ENCODE peak calls at places on chromosomes 7 and 10, in seven cellular contexts. F is pancreas; M is AG20443; O is astrocyte of the cerebellum; L is LoVo; B is GM04504; A is activated CD8-positive, alpha-beta T cell treated with anti-CD3 and anti-CD28 coated beads for 36 hours. Q is an unnamed sample.

GRCh38 chr7:29063872-29064271 is 82.5 kb downstream of the CPVL start:
- DNase-seq in F (no peak), M (no peak), O (no peak), L (no peak), B (no peak), A (no peak), Q (peak)

GRCh38 chr7:371119-371778 is 81.3 kb downstream of the FOXL3 start:
- DNase-seq in F (peak), M (no peak), O (no peak), L (peak), B (no peak), A (no peak), Q (no peak)

GRCh38 chr7:159125944-159126248 is 18.8 kb downstream of the VIPR2 start:
- DNase-seq in F (no peak), M (no peak), O (no peak), L (no peak), B (no peak), A (no peak), Q (no peak)

GRCh38 chr10:71424496-71425194 is 27.9 kb downstream of the CDH23 start:
- DNase-seq in F (no peak), M (no peak), O (no peak), L (no peak), B (no peak), A (no peak), Q (no peak)

GRCh38 chr7:131489196-131489595 is 67.2 kb downstream of the PODXL start:
- DNase-seq in F (no peak), M (no peak), O (no peak), L (no peak), B (no peak), A (no peak), Q (no peak)

GRCh38 chr7:33243319-33243881 is 114.0 kb downstream of the BBS9 start:
- DNase-seq in F (no peak), M (peak), O (peak), L (peak), B (no peak), A (no peak), Q (peak)

GRCh38 chr10:5461914-5462840 is 37.2 kb downstream of the CALML5 start:
- DNase-seq in F (no peak), M (no peak), O (no peak), L (no peak), B (no peak), A (no peak), Q (no peak)

GRCh38 chr10:6811153-6811552 is 231.1 kb upstream of the PRKCQ start:
- DNase-seq in F (no peak), M (peak), O (no peak), L (no peak), B (no peak), A (no peak), Q (no peak)

GRCh38 chr7:153061913-153062528 is 302.5 kb downstream of the ACTR3B start:
- DNase-seq in F (no peak), M (no peak), O (no peak), L (no peak), B (no peak), A (peak), Q (no peak)

GRCh38 chr7:73612598-73613269 is 11.6 kb downstream of the MLXIPL start:
- DNase-seq in F (peak), M (no peak), O (no peak), L (peak), B (no peak), A (peak), Q (peak)

GRCh38 chr7:28456037-28456436 is 43.7 kb downstream of the CREB5 start:
- DNase-seq in F (no peak), M (no peak), O (no peak), L (no peak), B (no peak), A (no peak), Q (no peak)

GRCh38 chr10:119391430-119392313 is 150.8 kb downstream of the RGS10 start:
- DNase-seq in F (no peak), M (peak), O (no peak), L (no peak), B (peak), A (no peak), Q (no peak)

GRCh38 chr10:79144341-79145173 is 75.8 kb downstream of the ZMIZ1 start:
- DNase-seq in F (no peak), M (no peak), O (no peak), L (no peak), B (no peak), A (no peak), Q (peak)

GRCh38 chr7:141014091-141014490 is 661 bp downstream of the MRPS33 start:
- DNase-seq in F (no peak), M (peak), O (peak), L (no peak), B (no peak), A (no peak), Q (peak)

GRCh38 chr7:64294701-64295420 is 18.9 kb upstream of the ZNF736 start:
- DNase-seq in F (no peak), M (no peak), O (no peak), L (no peak), B (no peak), A (no peak), Q (no peak)

GRCh38 chr7:106071356-106071998 is 40.6 kb downstream of the SYPL1 start:
- DNase-seq in F (no peak), M (no peak), O (no peak), L (peak), B (no peak), A (peak), Q (no peak)

GRCh38 chr7:88377421-88377820 is 70.7 kb upstream of the STEAP4 start:
- DNase-seq in F (no peak), M (no peak), O (no peak), L (peak), B (no peak), A (no peak), Q (peak)

GRCh38 chr7:22728416-22729029 is 1.5 kb downstream of the IL6 start:
- DNase-seq in F (no peak), M (peak), O (peak), L (peak), B (no peak), A (no peak), Q (peak)

GRCh38 chr10:78905940-78906308 is 162.8 kb upstream of the ZMIZ1 start:
- DNase-seq in F (no peak), M (no peak), O (no peak), L (no peak), B (no peak), A (no peak), Q (no peak)

GRCh38 chr10:129057856-129058663 is 409.0 kb upstream of the MGMT start:
- DNase-seq in F (no peak), M (no peak), O (no peak), L (no peak), B (no peak), A (peak), Q (no peak)

GRCh38 chr10:79413196-79413595 is 32.2 kb downstream of the ZCCHC24 start:
- DNase-seq in F (no peak), M (peak), O (no peak), L (no peak), B (no peak), A (peak), Q (peak)

GRCh38 chr10:76282122-76283030 is 851.0 kb downstream of the LRMDA start:
- DNase-seq in F (peak), M (no peak), O (no peak), L (no peak), B (no peak), A (no peak), Q (no peak)

GRCh38 chr7:151202836-151203235 is 7.5 kb downstream of the H2BK1 start:
- DNase-seq in F (no peak), M (no peak), O (no peak), L (no peak), B (no peak), A (no peak), Q (no peak)

GRCh38 chr7:132049462-132050304 is 493.3 kb upstream of the PODXL start:
- DNase-seq in F (no peak), M (peak), O (no peak), L (peak), B (no peak), A (peak), Q (peak)

GRCh38 chr7:35003679-35004278 is 33.5 kb downstream of the DPY19L1 start:
- DNase-seq in F (peak), M (peak), O (peak), L (peak), B (peak), A (no peak), Q (peak)

GRCh38 chr7:24860611-24861010 is 103.3 kb upstream of the GSDME start:
- DNase-seq in F (no peak), M (no peak), O (no peak), L (no peak), B (no peak), A (no peak), Q (no peak)

GRCh38 chr7:105473163-105473562 is 48.9 kb downstream of the PUS7 start:
- DNase-seq in F (no peak), M (no peak), O (peak), L (no peak), B (peak), A (no peak), Q (peak)

GRCh38 chr7:134948246-134948645 is 38.1 kb upstream of the AGBL3 start:
- DNase-seq in F (no peak), M (no peak), O (no peak), L (no peak), B (no peak), A (no peak), Q (no peak)

GRCh38 chr7:100604078-100604975 is 2.2 kb downstream of the PCOLCE start:
- DNase-seq in F (peak), M (peak), O (peak), L (peak), B (no peak), A (peak), Q (peak)

GRCh38 chr10:112917676-112918075 is 32.4 kb upstream of the TCF7L2 start:
- DNase-seq in F (no peak), M (no peak), O (no peak), L (no peak), B (no peak), A (no peak), Q (no peak)

GRCh38 chr7:81484266-81484665 is 285.6 kb downstream of the HGF start:
- DNase-seq in F (peak), M (peak), O (peak), L (no peak), B (peak), A (no peak), Q (peak)